ENCODE peak calls at places on chromosomes 11 and 22, in four cellular contexts. C is tibial nerve, K is GM23338, G is heart right ventricle. M is an unnamed sample. For H3K4me1, the result is how much of the 10 kb centered on the place peaks cover.

GRCh38 chr11:40099391-40100169 is 1359.9 kb downstream of the LRRC4C start:
- DNase-seq in C (no peak), K (peak), G (no peak), M (no peak)

GRCh38 chr11:64917663-64917995 is 620 bp upstream of the ATG2A start:
- DNase-seq in C (no peak), K (peak), G (no peak), M (no peak)

GRCh38 chr11:75465701-75466531 is 32.9 kb upstream of the KLHL35 start:
- DNase-seq in C (no peak), K (peak), G (no peak), M (no peak)

GRCh38 chr22:32203181-32204105 is 1.4 kb downstream of the RFPL2 start:
- DNase-seq in C (no peak), K (peak), G (no peak), M (no peak)

GRCh38 chr11:75273989-75274391 is 33.4 kb downstream of the TPBGL start:
- DNase-seq in C (no peak), K (no peak), G (no peak), M (no peak)

GRCh38 chr11:8070417-8071101 is 10.5 kb upstream of the TUB start:
- DNase-seq in C (no peak), K (peak), G (no peak), M (no peak)

GRCh38 chr11:44872556-44872955 is 78.1 kb downstream of the TP53I11 start:
- DNase-seq in C (no peak), K (no peak), G (no peak), M (no peak)

GRCh38 chr11:266676-267439 is 11.3 kb upstream of the NLRP6 start:
- DNase-seq in C (peak), K (peak), G (no peak), M (no peak)

GRCh38 chr11:78290293-78291176 is 101.8 kb downstream of the USP35 start:
- DNase-seq in C (peak), K (no peak), G (no peak), M (no peak)

GRCh38 chr11:119608781-119609180 is 120.2 kb downstream of the NECTIN1 start:
- DNase-seq in C (no peak), K (peak), G (no peak), M (no peak)

GRCh38 chr22:36467946-36468345 is 13.5 kb downstream of the TXN2 start:
- DNase-seq in C (no peak), K (no peak), G (no peak), M (no peak)

GRCh38 chr11:129949976-129950318 is 52.7 kb downstream of the PRDM10 start:
- DNase-seq in C (no peak), K (no peak), G (no peak), M (no peak)

GRCh38 chr11:130480721-130481140 is 32.3 kb downstream of the ADAMTS15 start:
- DNase-seq in C (no peak), K (no peak), G (no peak), M (no peak)

GRCh38 chr11:42571486-42572230 is 740.1 kb upstream of the API5 start:
- DNase-seq in C (no peak), K (no peak), G (no peak), M (no peak)

GRCh38 chr11:22389526-22390282 is 51.5 kb downstream of the SLC17A6 start:
- DNase-seq in C (no peak), K (no peak), G (no peak), M (no peak)

GRCh38 chr11:101987370-101987769 is 59.9 kb upstream of the CFAP300 start:
- DNase-seq in C (no peak), K (peak), G (no peak), M (no peak)

GRCh38 chr11:120326228-120326627 is 1.1 kb downstream of the TLCD5 start:
- DNase-seq in C (no peak), K (no peak), G (no peak), M (no peak)

GRCh38 chr22:37275622-37276021 is 6.7 kb upstream of the CYTH4 start:
- DNase-seq in C (no peak), K (no peak), G (no peak), M (no peak)

GRCh38 chr11:36023922-36024321 is 80.1 kb downstream of the LDLRAD3 start:
- DNase-seq in C (no peak), K (no peak), G (no peak), M (no peak)

GRCh38 chr11:104091281-104092071 is 55.0 kb downstream of the DDI1 start:
- DNase-seq in C (no peak), K (no peak), G (no peak), M (no peak)

DNA sequence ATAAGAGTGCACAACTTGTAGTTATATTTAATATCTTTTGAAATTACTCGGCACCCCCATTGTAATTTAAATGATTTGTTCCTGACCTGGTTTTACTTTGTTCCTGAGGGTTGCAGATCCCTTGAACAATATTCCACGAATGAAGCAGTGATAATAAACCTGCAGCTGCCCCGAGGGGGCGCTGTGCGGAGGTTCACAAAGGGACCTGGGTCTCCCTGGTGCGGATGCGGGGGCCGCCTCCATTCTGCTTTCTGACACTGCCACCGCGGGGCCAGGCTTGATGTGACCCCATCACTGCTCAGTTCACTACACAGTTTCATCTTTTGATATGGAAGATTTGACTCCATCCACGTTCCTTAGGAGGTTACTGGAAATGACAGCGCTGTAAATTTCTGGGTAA is 62.9 kb upstream of the PRODH start:
- DNase-seq in C (no peak), K (peak), G (no peak), M (no peak)
- TF ChIP-seq CTCF in C (no peak), K (peak), G (no peak), M (no peak)

GRCh38 chr11:18080451-18080850 is 25.4 kb downstream of the SAAL1 start:
- DNase-seq in C (no peak), K (no peak), G (no peak), M (no peak)

GRCh38 chr11:18078909-18079308 is 27.0 kb downstream of the SAAL1 start:
- DNase-seq in C (no peak), K (no peak), G (no peak), M (no peak)

GRCh38 chr11:18081551-18081950 is 24.3 kb downstream of the SAAL1 start:
- DNase-seq in C (no peak), K (no peak), G (no peak), M (no peak)
- H3K27ac ChIP-seq in C (no peak), K (no peak), G (no peak), M (no peak)

DNA sequence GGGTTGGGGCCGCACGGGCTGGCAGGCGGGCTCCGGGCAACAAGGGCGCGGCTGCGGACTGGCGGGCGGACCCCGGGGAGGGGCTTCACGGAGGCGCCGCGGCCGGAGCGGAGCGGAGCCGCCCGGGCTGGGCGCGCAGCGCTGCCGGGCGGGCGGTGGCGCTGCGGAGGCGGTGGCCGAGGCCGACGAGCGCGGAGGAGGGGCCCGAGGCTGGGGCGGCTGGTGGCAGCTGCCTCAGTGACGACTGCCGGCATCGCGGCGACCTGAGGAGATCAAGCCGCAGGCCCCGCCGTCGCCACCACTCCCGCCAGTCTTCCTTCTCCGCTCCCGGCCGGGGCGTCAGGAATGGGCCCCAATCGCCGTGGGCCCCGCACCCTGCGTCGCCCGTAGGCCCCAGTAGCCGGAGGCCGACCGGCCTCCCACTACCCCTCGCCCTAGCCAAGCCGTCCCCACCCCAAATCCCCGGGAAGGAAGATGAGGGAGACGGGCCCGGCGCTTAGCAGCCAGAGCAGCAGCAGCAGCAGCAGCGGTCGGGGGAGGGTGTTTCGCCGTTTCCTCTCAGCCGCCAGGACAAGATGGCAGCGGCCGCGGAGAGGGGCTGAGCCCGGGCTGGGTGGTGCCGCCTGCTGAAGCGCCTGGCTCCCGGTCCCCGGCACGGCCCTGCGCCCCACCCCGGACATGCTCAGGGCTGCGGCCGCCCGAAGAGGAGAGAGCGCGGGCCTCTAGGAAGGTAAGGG is at the start of gene HIPK3:
- DNase-seq in C (peak), K (peak), G (peak), M (peak)
- H3K4me1 ChIP-seq in C (under half), K (under half), G (under half), M (under half)

DNA sequence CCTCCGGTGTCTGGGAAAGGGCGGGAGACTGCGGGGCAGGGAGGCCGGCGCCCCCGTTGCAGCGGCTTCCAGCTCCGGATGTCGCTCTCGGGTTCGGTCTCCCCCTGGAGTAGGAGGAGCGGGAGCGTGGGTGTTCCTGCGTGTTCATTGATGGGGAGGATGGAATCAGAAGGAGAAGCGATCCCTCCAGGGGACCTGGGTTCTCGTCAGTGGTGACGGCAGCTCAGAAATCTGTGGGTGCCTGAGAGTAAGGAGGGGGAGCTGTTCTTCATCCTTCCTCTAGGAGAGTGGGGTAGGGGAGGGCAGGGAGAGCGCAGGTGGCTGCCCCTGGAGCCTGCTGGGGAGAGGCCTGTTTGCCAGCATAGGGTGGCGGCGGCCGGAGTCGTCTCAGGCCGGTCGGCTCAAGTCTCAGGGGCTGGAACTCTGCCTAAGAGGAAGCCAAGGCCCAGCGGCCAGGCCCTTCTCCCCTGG is 1.1 kb downstream of the UBASH3B start:
- DNase-seq in C (peak), K (peak), G (peak), M (peak)
- TF ChIP-seq CTCF in C (no peak), K (no peak), G (no peak), M (no peak)

DNA sequence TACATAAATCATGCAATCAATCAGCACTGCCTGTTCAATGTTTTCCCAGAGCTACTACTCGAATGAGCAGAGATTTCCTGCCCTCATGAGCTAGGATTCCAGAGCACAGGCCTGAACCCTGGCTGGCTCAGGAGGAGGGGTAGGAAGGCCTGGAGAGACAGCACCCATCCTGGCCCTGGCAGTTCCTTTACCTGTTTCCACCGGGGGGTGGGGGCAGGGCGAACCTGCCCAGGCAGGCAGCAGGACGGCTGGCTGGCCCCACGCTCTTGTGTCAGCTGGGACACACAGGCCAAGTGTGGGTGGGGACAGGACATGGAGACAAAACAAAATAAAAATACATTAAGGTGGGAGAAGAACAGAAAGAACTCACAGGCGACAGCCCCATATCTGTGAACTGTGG is 109.8 kb upstream of the BID start:
- DNase-seq in C (no peak), K (no peak), G (no peak), M (no peak)
- H3K27ac ChIP-seq in C (no peak), K (no peak), G (peak), M (no peak)

GRCh38 chr11:3933165-3933628 is 77.7 kb downstream of the STIM1 start:
- DNase-seq in C (no peak), K (no peak), G (no peak), M (no peak)

GRCh38 chr11:3939651-3940190 is 84.3 kb downstream of the STIM1 start:
- DNase-seq in C (no peak), K (no peak), G (no peak), M (no peak)

GRCh38 chr11:3939211-3939610 is 83.7 kb downstream of the STIM1 start:
- DNase-seq in C (no peak), K (no peak), G (no peak), M (no peak)

GRCh38 chr11:3934658-3935057 is 79.2 kb downstream of the STIM1 start:
- DNase-seq in C (no peak), K (no peak), G (no peak), M (no peak)

GRCh38 chr11:3936517-3936916 is 81.1 kb downstream of the STIM1 start:
- DNase-seq in C (no peak), K (no peak), G (no peak), M (no peak)
- H3K4me1 ChIP-seq in C (under half), K (under half), G (under half), M (under half)

GRCh38 chr11:13358871-13359270 is 81.3 kb downstream of the BMAL1 start:
- DNase-seq in C (no peak), K (no peak), G (no peak), M (no peak)

GRCh38 chr11:13352711-13353110 is 75.1 kb downstream of the BMAL1 start:
- DNase-seq in C (no peak), K (no peak), G (no peak), M (no peak)

GRCh38 chr11:13357232-13357631 is 79.6 kb downstream of the BMAL1 start:
- DNase-seq in C (no peak), K (peak), G (no peak), M (no peak)

GRCh38 chr11:13355191-13355590 is 77.6 kb downstream of the BMAL1 start:
- DNase-seq in C (no peak), K (no peak), G (no peak), M (no peak)

GRCh38 chr11:13354335-13354734 is 76.7 kb downstream of the BMAL1 start:
- DNase-seq in C (no peak), K (peak), G (no peak), M (no peak)
- TF ChIP-seq CTCF in C (no peak), K (peak), G (no peak), M (peak)

GRCh38 chr22:50475652-50476002 is 792 bp upstream of the SBF1 start:
- DNase-seq in C (no peak), K (no peak), G (no peak), M (no peak)

GRCh38 chr22:50473855-50474671 is 772 bp downstream of the SBF1 start:
- DNase-seq in C (no peak), K (peak), G (no peak), M (peak)

GRCh38 chr22:50476819-50477344 is 2.0 kb upstream of the SBF1 start:
- DNase-seq in C (no peak), K (no peak), G (no peak), M (no peak)

GRCh38 chr22:50473088-50473487 is 1.7 kb downstream of the SBF1 start:
- DNase-seq in C (no peak), K (peak), G (no peak), M (peak)

GRCh38 chr22:50474711-50475651 is at the start of gene SBF1:
- DNase-seq in C (peak), K (peak), G (peak), M (peak)
- H3K27ac ChIP-seq in C (peak), K (no peak), G (peak), M (peak)